ENCODE peak calls at places on chromosome 21, in five cellular contexts. One of them, this sample, is unnamed.

GRCh38 chr21:41327753-41328152 is 11.2 kb downstream of the FAM3B start:
- DNase-seq in AG08395: no peak
- DNase-seq in T-helper 1 cell: no peak
- DNase-seq in cardiac fibroblast: no peak
- DNase-seq in stimulated activated naive CD8-positive, alpha-beta T cell treated with anti-CD3 and anti-CD28 coated beads, Interleukin-15, amount 100 ng/mL, for 72 hours: no peak
- DNase-seq in this sample: no peak

GRCh38 chr21:38852708-38853107 is 47.0 kb downstream of the ETS2 start:
- DNase-seq in T-helper 1 cell: no peak
- DNase-seq in AG08395: no peak
- DNase-seq in cardiac fibroblast: no peak
- DNase-seq in stimulated activated naive CD8-positive, alpha-beta T cell treated with anti-CD3 and anti-CD28 coated beads, Interleukin-15, amount 100 ng/mL, for 72 hours: no peak
- DNase-seq in this sample: no peak

GRCh38 chr21:45074818-45075605 is 632 bp downstream of the ADARB1 start:
- DNase-seq in AG08395: no peak
- DNase-seq in stimulated activated naive CD8-positive, alpha-beta T cell treated with anti-CD3 and anti-CD28 coated beads, Interleukin-15, amount 100 ng/mL, for 72 hours: peak
- DNase-seq in T-helper 1 cell: peak
- DNase-seq in cardiac fibroblast: peak
- DNase-seq in this sample: peak

GRCh38 chr21:20647603-20648002 is 350.6 kb upstream of the NCAM2 start:
- DNase-seq in AG08395: peak
- DNase-seq in stimulated activated naive CD8-positive, alpha-beta T cell treated with anti-CD3 and anti-CD28 coated beads, Interleukin-15, amount 100 ng/mL, for 72 hours: no peak
- DNase-seq in cardiac fibroblast: no peak
- DNase-seq in T-helper 1 cell: no peak
- DNase-seq in this sample: no peak

GRCh38 chr21:26116456-26117011 is 54.0 kb downstream of the APP start:
- DNase-seq in AG08395: peak
- DNase-seq in stimulated activated naive CD8-positive, alpha-beta T cell treated with anti-CD3 and anti-CD28 coated beads, Interleukin-15, amount 100 ng/mL, for 72 hours: no peak
- DNase-seq in cardiac fibroblast: peak
- DNase-seq in T-helper 1 cell: no peak
- DNase-seq in this sample: no peak

GRCh38 chr21:32335601-32336575 is 37.2 kb downstream of the MRAP start:
- DNase-seq in cardiac fibroblast: no peak
- DNase-seq in AG08395: peak
- DNase-seq in stimulated activated naive CD8-positive, alpha-beta T cell treated with anti-CD3 and anti-CD28 coated beads, Interleukin-15, amount 100 ng/mL, for 72 hours: no peak
- DNase-seq in T-helper 1 cell: no peak
- DNase-seq in this sample: no peak

GRCh38 chr21:45516071-45516670 is 26.1 kb downstream of the SLC19A1 start:
- DNase-seq in stimulated activated naive CD8-positive, alpha-beta T cell treated with anti-CD3 and anti-CD28 coated beads, Interleukin-15, amount 100 ng/mL, for 72 hours: no peak
- DNase-seq in T-helper 1 cell: no peak
- DNase-seq in AG08395: no peak
- DNase-seq in cardiac fibroblast: no peak
- DNase-seq in this sample: no peak

GRCh38 chr21:15311510-15311909 is 246.7 kb upstream of the NRIP1 start:
- DNase-seq in T-helper 1 cell: no peak
- DNase-seq in AG08395: no peak
- DNase-seq in stimulated activated naive CD8-positive, alpha-beta T cell treated with anti-CD3 and anti-CD28 coated beads, Interleukin-15, amount 100 ng/mL, for 72 hours: no peak
- DNase-seq in cardiac fibroblast: no peak
- DNase-seq in this sample: no peak

GRCh38 chr21:36966846-36967657 is 583 bp upstream of the HLCS start:
- DNase-seq in T-helper 1 cell: no peak
- DNase-seq in cardiac fibroblast: peak
- DNase-seq in AG08395: peak
- DNase-seq in stimulated activated naive CD8-positive, alpha-beta T cell treated with anti-CD3 and anti-CD28 coated beads, Interleukin-15, amount 100 ng/mL, for 72 hours: no peak
- DNase-seq in this sample: no peak

GRCh38 chr21:42455196-42455595 is 40.8 kb downstream of the RSPH1 start:
- DNase-seq in stimulated activated naive CD8-positive, alpha-beta T cell treated with anti-CD3 and anti-CD28 coated beads, Interleukin-15, amount 100 ng/mL, for 72 hours: no peak
- DNase-seq in AG08395: no peak
- DNase-seq in cardiac fibroblast: no peak
- DNase-seq in T-helper 1 cell: no peak
- DNase-seq in this sample: no peak

GRCh38 chr21:31162827-31163226 is 124.6 kb upstream of the KRTAP19-8 start:
- DNase-seq in AG08395: peak
- DNase-seq in cardiac fibroblast: peak
- DNase-seq in T-helper 1 cell: no peak
- DNase-seq in stimulated activated naive CD8-positive, alpha-beta T cell treated with anti-CD3 and anti-CD28 coated beads, Interleukin-15, amount 100 ng/mL, for 72 hours: no peak
- DNase-seq in this sample: no peak

GRCh38 chr21:27586326-27586725 is 619.4 kb upstream of the ADAMTS5 start:
- DNase-seq in T-helper 1 cell: no peak
- DNase-seq in AG08395: no peak
- DNase-seq in stimulated activated naive CD8-positive, alpha-beta T cell treated with anti-CD3 and anti-CD28 coated beads, Interleukin-15, amount 100 ng/mL, for 72 hours: no peak
- DNase-seq in cardiac fibroblast: no peak
- DNase-seq in this sample: no peak

GRCh38 chr21:41612674-41613250 is 104.8 kb upstream of the TMPRSS2 start:
- DNase-seq in cardiac fibroblast: peak
- DNase-seq in T-helper 1 cell: no peak
- DNase-seq in stimulated activated naive CD8-positive, alpha-beta T cell treated with anti-CD3 and anti-CD28 coated beads, Interleukin-15, amount 100 ng/mL, for 72 hours: peak
- DNase-seq in AG08395: peak
- DNase-seq in this sample: no peak

GRCh38 chr21:33299181-33299752 is 25.5 kb upstream of the IFNAR1 start:
- DNase-seq in T-helper 1 cell: peak
- DNase-seq in cardiac fibroblast: peak
- DNase-seq in AG08395: no peak
- DNase-seq in stimulated activated naive CD8-positive, alpha-beta T cell treated with anti-CD3 and anti-CD28 coated beads, Interleukin-15, amount 100 ng/mL, for 72 hours: peak
- DNase-seq in this sample: peak

GRCh38 chr21:34219334-34220020 is 144.3 kb upstream of the KCNE2 start:
- DNase-seq in AG08395: no peak
- DNase-seq in cardiac fibroblast: no peak
- DNase-seq in stimulated activated naive CD8-positive, alpha-beta T cell treated with anti-CD3 and anti-CD28 coated beads, Interleukin-15, amount 100 ng/mL, for 72 hours: no peak
- DNase-seq in T-helper 1 cell: no peak
- DNase-seq in this sample: no peak

GRCh38 chr21:43367296-43367695 is 59.6 kb downstream of the SIK1 start:
- DNase-seq in stimulated activated naive CD8-positive, alpha-beta T cell treated with anti-CD3 and anti-CD28 coated beads, Interleukin-15, amount 100 ng/mL, for 72 hours: no peak
- DNase-seq in AG08395: no peak
- DNase-seq in T-helper 1 cell: no peak
- DNase-seq in cardiac fibroblast: no peak
- DNase-seq in this sample: no peak

This sample was measured in GM06990.